ENCODE peak calls at places on chromosomes 13 and 19, in ten cellular contexts. A is IMR-90; P is adrenal gland; L is RPMI8226; D is HS-27A; I is cardiac muscle cell; K is AG10803; X is T-helper 17 cell; T is astrocyte of the cerebellum; F is activated naive CD4-positive, alpha-beta T cell. Y is an unnamed sample.

GRCh38 chr19:510606-511100 is 3.4 kb downstream of the TPGS1 start:
- DNase-seq in L (peak), I (peak), K (peak), A (peak), X (peak), T (no peak), P (peak), F (peak), D (no peak), Y (peak)

GRCh38 chr19:16022681-16023557 is 53.4 kb upstream of the TPM4 start:
- DNase-seq in K (no peak), D (no peak), X (no peak), F (no peak), L (no peak), T (no peak), A (no peak), P (no peak), I (no peak), Y (no peak)

GRCh38 chr19:13016628-13017305 is 21.5 kb downstream of the NFIX start:
- DNase-seq in T (no peak), F (no peak), D (no peak), L (no peak), I (no peak), K (no peak), P (no peak), X (no peak), A (no peak), Y (no peak)

GRCh38 chr19:46745521-46746280 is at the start of gene FKRP:
- DNase-seq in A (no peak), P (no peak), F (no peak), T (no peak), K (no peak), I (peak), D (no peak), L (peak), X (no peak), Y (no peak)

GRCh38 chr19:32599736-32600157 is 18.8 kb downstream of the PDCD5 start:
- DNase-seq in A (peak), D (peak), T (peak), K (peak), I (peak), F (peak), X (peak), L (peak), P (peak), Y (peak)

GRCh38 chr13:82129281-82129680 is 1753.0 kb downstream of the SLITRK1 start:
- DNase-seq in F (no peak), D (no peak), K (no peak), I (no peak), T (no peak), L (no peak), X (no peak), A (no peak), P (no peak), Y (no peak)

GRCh38 chr13:99979453-99980200 is 2.0 kb upstream of the ZIC2 start:
- DNase-seq in T (no peak), X (no peak), P (no peak), K (no peak), D (no peak), F (no peak), L (no peak), I (peak), A (no peak), Y (no peak)

GRCh38 chr19:4208385-4209094 is 20.8 kb upstream of the EBI3 start:
- DNase-seq in D (no peak), T (no peak), K (no peak), X (no peak), A (peak), P (no peak), L (peak), I (no peak), F (no peak), Y (no peak)

GRCh38 chr13:41934120-41934519 is 26.8 kb downstream of the VWA8 start:
- DNase-seq in T (no peak), P (no peak), K (no peak), X (no peak), L (no peak), A (no peak), I (no peak), F (no peak), D (no peak), Y (no peak)

GRCh38 chr13:90232291-90232690 is 1115.2 kb upstream of the MIR17HG start:
- DNase-seq in I (no peak), A (no peak), D (no peak), P (no peak), F (no peak), T (no peak), L (no peak), X (no peak), K (no peak), Y (no peak)

GRCh38 chr13:97258801-97259200 is 36.7 kb downstream of the MBNL2 start:
- DNase-seq in K (peak), F (no peak), D (no peak), I (no peak), L (no peak), T (no peak), X (no peak), P (no peak), A (peak), Y (no peak)

GRCh38 chr19:4722671-4723464 is 774 bp downstream of the DPP9 start:
- DNase-seq in T (no peak), F (no peak), L (peak), K (peak), D (no peak), X (no peak), P (peak), A (peak), I (no peak), Y (no peak)

GRCh38 chr13:49649244-49649962 is 21.1 kb downstream of the ARL11 start:
- DNase-seq in L (no peak), T (no peak), X (no peak), A (peak), D (no peak), K (peak), I (peak), P (no peak), F (no peak), Y (no peak)

GRCh38 chr19:47097396-47098217 is 16.0 kb downstream of the ZC3H4 start:
- DNase-seq in F (no peak), T (no peak), K (no peak), A (no peak), L (no peak), D (no peak), X (no peak), I (no peak), P (no peak), Y (no peak)

GRCh38 chr13:107231941-107232340 is 664.0 kb upstream of the ARGLU1 start:
- DNase-seq in D (no peak), K (no peak), F (no peak), L (no peak), I (no peak), P (no peak), T (no peak), A (no peak), X (no peak), Y (no peak)

GRCh38 chr13:36866232-36866631 is 47.2 kb downstream of the RFXAP start:
- DNase-seq in T (no peak), K (no peak), F (no peak), A (no peak), D (no peak), X (no peak), P (no peak), I (no peak), L (no peak), Y (no peak)

Y was measured in KG1.